ENCODE peak calls at places on chromosome 10, in nine cellular contexts. B is COR-L47; I is activated CD8-positive, alpha-beta memory T cell treated with anti-CD3 and anti-CD28 coated beads for 24 hours; L is T follicular helper cell; G is adrenal gland; V is A172; H is AG08395; E is tibial artery; Y is RWPE1. Z is an unnamed sample.

GRCh38 chr10:117931078-117931477 is 115.7 kb downstream of the RAB11FIP2 start:
- DNase-seq in L (no peak), V (no peak), I (no peak), Y (no peak), H (no peak), E (no peak), B (no peak), G (no peak), Z (no peak)

GRCh38 chr10:83184641-83185040 is 954.7 kb upstream of the GHITM start:
- DNase-seq in L (no peak), E (no peak), I (no peak), G (no peak), V (peak), H (no peak), Y (no peak), B (no peak), Z (no peak)

GRCh38 chr10:128609460-128609859 is 483.2 kb upstream of the MKI67 start:
- DNase-seq in E (no peak), V (no peak), H (no peak), Y (no peak), B (no peak), L (no peak), G (no peak), I (no peak), Z (no peak)

GRCh38 chr10:13003004-13003403 is 1.5 kb upstream of the CCDC3 start:
- DNase-seq in L (no peak), G (no peak), B (no peak), I (no peak), E (no peak), Y (no peak), V (no peak), H (no peak), Z (no peak)

GRCh38 chr10:21526952-21527633 is 1.6 kb upstream of the SKIDA1 start:
- DNase-seq in L (no peak), H (peak), B (no peak), Y (peak), I (peak), G (peak), V (peak), E (peak), Z (peak)

GRCh38 chr10:16816142-16816541 is 1.1 kb downstream of the RSU1 start:
- DNase-seq in G (no peak), H (peak), E (no peak), B (no peak), Y (no peak), I (no peak), L (no peak), V (no peak), Z (no peak)

GRCh38 chr10:119538632-119539358 is 3.7 kb downstream of the RGS10 start:
- DNase-seq in V (no peak), Y (no peak), B (no peak), L (no peak), G (no peak), I (peak), E (no peak), H (no peak), Z (no peak)

GRCh38 chr10:106378251-106378650 is 786.3 kb downstream of the SORCS1 start:
- DNase-seq in B (no peak), Y (no peak), G (no peak), I (no peak), H (no peak), E (no peak), V (no peak), L (no peak), Z (no peak)

GRCh38 chr10:119025776-119026175 is 3.7 kb upstream of the NANOS1 start:
- DNase-seq in G (no peak), V (no peak), H (no peak), L (no peak), Y (no peak), I (peak), B (no peak), E (peak), Z (no peak)